ENCODE peak calls at places on chromosomes 2 and 18, in nine cellular contexts. C is heart right ventricle, B is pancreas, O is colonic mucosa, A is thoracic aorta, E is upper lobe of right lung, R is WERI-Rb-1, Z is hepatocyte, P is PC-3. F is an unnamed sample.

GRCh38 chr2:84866121-84866520 is 14.8 kb downstream of the TRABD2A start:
- DNase-seq in C (no peak), B (no peak), O (no peak), A (no peak), E (no peak), R (no peak), Z (no peak), P (no peak), F (no peak)

GRCh38 chr2:233085037-233085838 is 25.1 kb downstream of the INPP5D start:
- DNase-seq in C (no peak), B (no peak), O (no peak), A (no peak), E (peak; percentile 45), R (no peak), Z (no peak), P (no peak), F (no peak)

GRCh38 chr2:222318026-222318711 is 19.4 kb upstream of the PAX3 start:
- DNase-seq in C (peak; percentile 41), B (peak; percentile 66), O (peak; percentile 82), A (no peak), E (peak; percentile 85), R (peak; percentile 61), Z (peak; percentile 84), P (peak; percentile 67), F (peak; percentile 47)

GRCh38 chr2:154963509-154963908 is 265.0 kb downstream of the KCNJ3 start:
- DNase-seq in C (no peak), B (no peak), O (no peak), A (no peak), E (no peak), R (no peak), Z (no peak), P (no peak), F (no peak)

GRCh38 chr2:111710085-111710484 is 173.9 kb downstream of the ANAPC1 start:
- DNase-seq in C (no peak), B (no peak), O (no peak), A (no peak), E (peak; percentile 22), R (no peak), Z (no peak), P (no peak), F (no peak)

GRCh38 chr2:108547606-108548005 is 13.3 kb downstream of the LIMS1 start:
- DNase-seq in C (no peak), B (no peak), O (no peak), A (no peak), E (no peak), R (no peak), Z (no peak), P (no peak), F (no peak)

GRCh38 chr18:54165450-54165849 is 59.0 kb downstream of the MBD2 start:
- DNase-seq in C (no peak), B (no peak), O (no peak), A (no peak), E (no peak), R (no peak), Z (no peak), P (no peak), F (no peak)

GRCh38 chr2:217822296-217823252 is 180.2 kb downstream of the TNS1 start:
- DNase-seq in C (no peak), B (no peak), O (no peak), A (peak; percentile 68), E (no peak), R (no peak), Z (no peak), P (peak; percentile 8), F (no peak)

GRCh38 chr2:190320696-190321095 is 1.1 kb upstream of the HIBCH start:
- DNase-seq in C (no peak), B (no peak), O (no peak), A (no peak), E (no peak), R (no peak), Z (no peak), P (no peak), F (no peak)

GRCh38 chr2:218357194-218358177 is 829 bp downstream of the CATIP start:
- DNase-seq in C (no peak), B (peak; percentile 45), O (no peak), A (no peak), E (no peak), R (no peak), Z (no peak), P (no peak), F (no peak)

GRCh38 chr18:11035814-11036213 is 113.6 kb downstream of the PIEZO2 start:
- DNase-seq in C (no peak), B (no peak), O (peak; percentile 27), A (no peak), E (no peak), R (no peak), Z (no peak), P (no peak), F (no peak)

GRCh38 chr2:60552096-60552850 is 1.2 kb downstream of the BCL11A start:
- DNase-seq in C (no peak), B (peak; percentile 76), O (no peak), A (no peak), E (peak; percentile 73), R (peak; percentile 56), Z (peak; percentile 54), P (peak; percentile 45), F (no peak)

GRCh38 chr18:10727477-10727876 is 201.7 kb downstream of the NAPG start:
- DNase-seq in C (no peak), B (no peak), O (no peak), A (no peak), E (no peak), R (no peak), Z (no peak), P (no peak), F (no peak)

GRCh38 chr2:222753251-222753824 is 81.9 kb downstream of the MOGAT1 start:
- DNase-seq in C (peak; percentile 72), B (no peak), O (no peak), A (no peak), E (no peak), R (peak; percentile 9), Z (peak; percentile 16), P (peak; percentile 44), F (no peak)

GRCh38 chr2:98444436-98445166 is at the start of gene INPP4A:
- DNase-seq in C (peak; percentile 75), B (peak; percentile 90), O (peak; percentile 75), A (no peak), E (peak; percentile 91), R (peak; percentile 84), Z (peak; percentile 89), P (peak; percentile 80), F (no peak)

GRCh38 chr2:172021074-172021931 is 21.6 kb downstream of the METAP1D start:
- DNase-seq in C (no peak), B (no peak), O (no peak), A (no peak), E (no peak), R (no peak), Z (peak; percentile 12), P (peak; percentile 27), F (no peak)

GRCh38 chr2:160241251-160242137 is 41.4 kb upstream of the ITGB6 start:
- DNase-seq in C (peak; percentile 23), B (no peak), O (peak; percentile 77), A (peak; percentile 40), E (peak; percentile 69), R (no peak), Z (peak; percentile 45), P (peak; percentile 82), F (peak; percentile 90)

GRCh38 chr2:37148325-37148724 is 8.5 kb downstream of the EIF2AK2 start:
- DNase-seq in C (no peak), B (no peak), O (no peak), A (no peak), E (no peak), R (no peak), Z (no peak), P (peak; percentile 49), F (no peak)

GRCh38 chr2:37146062-37146461 is 10.7 kb downstream of the EIF2AK2 start:
- DNase-seq in C (no peak), B (no peak), O (no peak), A (no peak), E (no peak), R (no peak), Z (no peak), P (no peak), F (no peak)

GRCh38 chr2:37143986-37144385 is 12.8 kb downstream of the EIF2AK2 start:
- DNase-seq in C (no peak), B (no peak), O (no peak), A (no peak), E (no peak), R (no peak), Z (no peak), P (peak; percentile 34), F (no peak)

DNA sequence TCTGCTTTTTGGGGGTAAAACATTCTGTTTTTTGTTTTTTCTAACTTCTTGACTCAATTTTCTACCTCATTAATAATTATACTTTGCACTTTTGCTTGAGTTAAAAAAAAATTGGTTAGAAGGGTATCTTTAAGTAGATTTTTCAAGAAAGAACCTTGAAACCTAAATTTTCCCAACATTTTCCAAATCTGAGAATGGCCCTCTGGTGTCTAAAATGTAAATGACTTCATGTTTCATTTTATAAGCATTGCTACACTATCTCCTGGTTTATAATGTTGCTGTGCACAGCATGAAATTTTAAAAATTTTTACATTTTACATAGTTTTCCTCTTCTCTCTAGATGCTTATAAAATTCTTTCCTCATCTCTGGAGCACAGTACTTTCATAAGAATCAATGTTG is 14.2 kb downstream of the EIF2AK2 start:
- DNase-seq in C (no peak), B (no peak), O (no peak), A (no peak), E (no peak), R (no peak), Z (no peak), P (no peak), F (no peak)
- TF ChIP-seq CTCF in C (no peak), B (no peak), O (no peak), A (no peak), E (no peak), R (no peak), Z (no peak), P (peak; percentile 25), F (no peak)

DNA sequence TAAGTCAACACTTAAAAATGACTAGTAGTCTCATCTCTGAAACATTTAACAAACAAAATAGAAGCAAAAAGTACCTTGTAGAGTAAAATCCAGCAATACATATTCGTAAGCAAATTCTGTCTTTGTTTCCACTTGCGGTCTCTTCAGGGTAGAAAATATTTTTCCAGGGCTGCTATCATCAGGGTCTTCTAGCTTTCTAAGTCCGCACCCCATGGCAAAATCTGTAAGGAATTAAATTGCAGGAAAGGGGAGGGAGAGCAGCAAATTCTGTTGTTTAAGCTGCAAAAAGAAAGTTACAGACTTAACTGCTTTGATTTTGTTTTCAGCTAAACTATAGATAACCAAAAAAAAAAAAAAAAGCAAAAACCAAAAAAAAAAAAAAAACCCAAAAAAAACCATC is at the start of gene RFTN2:
- DNase-seq in C (no peak), B (no peak), O (no peak), A (no peak), E (no peak), R (no peak), Z (no peak), P (no peak), F (peak; percentile 6)
- H3K27ac ChIP-seq in C (peak within 1 kb of the TSS; percentile 48), B (peak within 1 kb of the TSS; percentile 67), O (peak within 1 kb of the TSS; percentile 4), A (peak within 1 kb of the TSS; percentile 80), E (peak within 1 kb of the TSS; percentile 65), R (no peak within 1 kb of the TSS), Z (peak within 1 kb of the TSS; percentile 86), P (no peak within 1 kb of the TSS), F (peak within 1 kb of the TSS; percentile 63)

GRCh38 chr2:215799194-215799593 is 214.2 kb downstream of the MREG start:
- DNase-seq in C (no peak), B (no peak), O (no peak), A (no peak), E (no peak), R (no peak), Z (no peak), P (peak; percentile 58), F (no peak)
- H3K4me3 ChIP-seq in C (no peak overlapping the region), B (no peak overlapping the region), O (no peak overlapping the region), A (no peak overlapping the region), E (no peak overlapping the region), R (no peak overlapping the region), Z (no peak overlapping the region), P (no peak overlapping the region), F (no peak overlapping the region)

GRCh38 chr2:178920916-178921513 is 113.8 kb upstream of the TTN start:
- DNase-seq in C (no peak), B (no peak), O (no peak), A (no peak), E (no peak), R (no peak), Z (no peak), P (no peak), F (no peak)
- TF ChIP-seq CTCF in C (no peak), B (no peak), O (no peak), A (no peak), E (no peak), R (no peak), Z (no peak), P (no peak), F (no peak)